ENCODE peak calls at places on chromosomes 3 and 15, in nine cellular contexts. Q is GM23248, B is MM.1S, M is HCT116, P is OCI-LY7, L is PC-3, A is GM23338, X is hepatocyte, T is Karpas-422. Y is an unnamed sample. For H3K9me2, the result is how much of the 10 kb centered on the place peaks cover.

GRCh38 chr3:141486735-141487418 is at the start of gene RASA2:
- DNase-seq in Q (peak), B (peak), M (peak), P (peak), L (peak), A (peak), X (peak), T (peak), Y (peak)

GRCh38 chr15:81239190-81239589 is 42.5 kb downstream of the IL16 start:
- DNase-seq in Q (peak), B (no peak), M (no peak), P (no peak), L (no peak), A (no peak), X (no peak), T (no peak), Y (no peak)

GRCh38 chr15:48522123-48522522 is 123.4 kb downstream of the FBN1 start:
- DNase-seq in Q (no peak), B (no peak), M (no peak), P (no peak), L (no peak), A (no peak), X (no peak), T (no peak), Y (no peak)

GRCh38 chr15:100893261-100893963 is 13.8 kb downstream of the ALDH1A3 start:
- DNase-seq in Q (no peak), B (no peak), M (no peak), P (no peak), L (peak), A (no peak), X (no peak), T (no peak), Y (no peak)

GRCh38 chr3:180989291-180990163 is at the start of gene DNAJC19:
- DNase-seq in Q (peak), B (peak), M (peak), P (peak), L (peak), A (peak), X (peak), T (peak), Y (peak)

GRCh38 chr3:7684193-7684592 is 817.4 kb upstream of the LMCD1 start:
- DNase-seq in Q (no peak), B (no peak), M (no peak), P (no peak), L (no peak), A (no peak), X (no peak), T (no peak), Y (no peak)

GRCh38 chr3:156271508-156271907 is 151.1 kb downstream of the KCNAB1 start:
- DNase-seq in Q (no peak), B (no peak), M (no peak), P (no peak), L (no peak), A (no peak), X (no peak), T (no peak), Y (no peak)

GRCh38 chr3:38611866-38612265 is 37.6 kb downstream of the SCN5A start:
- DNase-seq in Q (no peak), B (no peak), M (no peak), P (no peak), L (no peak), A (no peak), X (no peak), T (no peak), Y (no peak)

GRCh38 chr3:142886938-142887337 is 1.9 kb downstream of the PCOLCE2 start:
- DNase-seq in Q (peak), B (no peak), M (no peak), P (no peak), L (peak), A (no peak), X (peak), T (no peak), Y (no peak)

GRCh38 chr15:28876131-28876844 is 9.5 kb upstream of the APBA2 start:
- DNase-seq in Q (no peak), B (no peak), M (no peak), P (no peak), L (no peak), A (peak), X (no peak), T (no peak), Y (no peak)

GRCh38 chr3:64209866-64210609 is 15.2 kb downstream of the PRICKLE2 start:
- DNase-seq in Q (peak), B (no peak), M (no peak), P (no peak), L (no peak), A (no peak), X (no peak), T (no peak), Y (peak)

GRCh38 chr15:74836846-74837245 is 6.1 kb downstream of the ULK3 start:
- DNase-seq in Q (no peak), B (no peak), M (no peak), P (no peak), L (no peak), A (no peak), X (no peak), T (no peak), Y (no peak)

GRCh38 chr3:96416549-96417255 is 397.7 kb upstream of the EPHA6 start:
- DNase-seq in Q (no peak), B (no peak), M (no peak), P (no peak), L (no peak), A (peak), X (no peak), T (no peak), Y (no peak)
- H3K9me2 ChIP-seq in Q (under half), B (under half), M (under half), P (under half), L (under half), A (under half), X (under half), T (under half), Y (under half)

GRCh38 chr3:62521464-62522105 is 148.2 kb upstream of the FEZF2 start:
- DNase-seq in Q (no peak), B (no peak), M (no peak), P (no peak), L (no peak), A (no peak), X (no peak), T (no peak), Y (no peak)
- H3K9me2 ChIP-seq in Q (under half), B (under half), M (under half), P (under half), L (under half), A (under half), X (under half), T (under half), Y (under half)

GRCh38 chr3:194434503-194434902 is 35.4 kb upstream of the GP5 start:
- DNase-seq in Q (no peak), B (no peak), M (no peak), P (no peak), L (no peak), A (no peak), X (no peak), T (no peak), Y (no peak)
- H3K9me2 ChIP-seq in Q (under half), B (under half), M (under half), P (under half), L (under half), A (under half), X (under half), T (under half), Y (under half)

DNA sequence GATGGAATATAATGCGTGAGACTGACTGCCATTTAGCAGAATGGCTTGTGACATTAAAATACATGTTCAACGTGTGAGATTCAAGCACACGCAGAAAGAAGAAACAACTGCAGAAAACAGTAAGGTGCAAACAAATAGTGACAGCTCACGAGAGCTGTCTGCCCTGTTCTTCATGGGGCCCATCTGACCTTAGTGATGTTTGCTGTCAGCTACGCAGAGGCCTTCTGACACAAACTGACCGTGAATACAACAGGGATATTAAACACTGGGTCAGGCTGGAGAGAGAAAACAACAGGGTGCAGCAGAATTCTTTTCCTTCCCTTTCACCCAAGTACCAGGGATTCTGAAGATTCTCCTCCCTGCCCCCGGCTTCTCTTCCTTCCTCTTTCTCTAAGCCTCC is 2.2 kb downstream of the TNFAIP8L3 start:
- DNase-seq in Q (no peak), B (no peak), M (no peak), P (no peak), L (no peak), A (no peak), X (no peak), T (no peak), Y (no peak)
- H3K9me2 ChIP-seq in Q (under half), B (under half), M (under half), P (under half), L (under half), A (under half), X (under half), T (under half), Y (under half)

GRCh38 chr15:66922608-66923007 is 142.8 kb upstream of the SMAD3 start:
- DNase-seq in Q (no peak), B (no peak), M (no peak), P (no peak), L (no peak), A (no peak), X (no peak), T (no peak), Y (no peak)

GRCh38 chr15:66923438-66923881 is 141.9 kb upstream of the SMAD3 start:
- DNase-seq in Q (peak), B (no peak), M (peak), P (peak), L (peak), A (peak), X (peak), T (peak), Y (no peak)

GRCh38 chr15:66917904-66918448 is 147.4 kb upstream of the SMAD3 start:
- DNase-seq in Q (no peak), B (no peak), M (no peak), P (no peak), L (no peak), A (no peak), X (no peak), T (no peak), Y (no peak)

GRCh38 chr15:66921319-66921718 is 144.1 kb upstream of the SMAD3 start:
- DNase-seq in Q (no peak), B (no peak), M (no peak), P (peak), L (no peak), A (no peak), X (no peak), T (no peak), Y (no peak)

GRCh38 chr15:66919421-66919820 is 146.0 kb upstream of the SMAD3 start:
- DNase-seq in Q (no peak), B (no peak), M (no peak), P (no peak), L (no peak), A (no peak), X (no peak), T (no peak), Y (no peak)
- H3K9me2 ChIP-seq in Q (under half), B (under half), M (under half), P (under half), L (under half), A (under half), X (under half), T (under half), Y (under half)

GRCh38 chr15:96768435-96768789 is 437.9 kb downstream of the NR2F2 start:
- DNase-seq in Q (no peak), B (no peak), M (no peak), P (no peak), L (no peak), A (no peak), X (no peak), T (no peak), Y (no peak)
- H3K9me2 ChIP-seq in Q (under half), B (under half), M (under half), P (under half), L (under half), A (under half), X (under half), T (under half), Y (under half)

GRCh38 chr3:47664519-47664918 is 85.9 kb upstream of the CSPG5 start:
- DNase-seq in Q (peak), B (no peak), M (peak), P (peak), L (peak), A (peak), X (no peak), T (peak), Y (no peak)

GRCh38 chr3:47666118-47666517 is 87.5 kb upstream of the CSPG5 start:
- DNase-seq in Q (no peak), B (no peak), M (no peak), P (no peak), L (no peak), A (no peak), X (peak), T (no peak), Y (no peak)

GRCh38 chr3:47663630-47664240 is 85.1 kb upstream of the CSPG5 start:
- DNase-seq in Q (no peak), B (no peak), M (no peak), P (no peak), L (no peak), A (peak), X (no peak), T (no peak), Y (no peak)

GRCh38 chr3:47658444-47658843 is 79.8 kb upstream of the CSPG5 start:
- DNase-seq in Q (no peak), B (no peak), M (no peak), P (no peak), L (no peak), A (no peak), X (no peak), T (no peak), Y (no peak)

DNA sequence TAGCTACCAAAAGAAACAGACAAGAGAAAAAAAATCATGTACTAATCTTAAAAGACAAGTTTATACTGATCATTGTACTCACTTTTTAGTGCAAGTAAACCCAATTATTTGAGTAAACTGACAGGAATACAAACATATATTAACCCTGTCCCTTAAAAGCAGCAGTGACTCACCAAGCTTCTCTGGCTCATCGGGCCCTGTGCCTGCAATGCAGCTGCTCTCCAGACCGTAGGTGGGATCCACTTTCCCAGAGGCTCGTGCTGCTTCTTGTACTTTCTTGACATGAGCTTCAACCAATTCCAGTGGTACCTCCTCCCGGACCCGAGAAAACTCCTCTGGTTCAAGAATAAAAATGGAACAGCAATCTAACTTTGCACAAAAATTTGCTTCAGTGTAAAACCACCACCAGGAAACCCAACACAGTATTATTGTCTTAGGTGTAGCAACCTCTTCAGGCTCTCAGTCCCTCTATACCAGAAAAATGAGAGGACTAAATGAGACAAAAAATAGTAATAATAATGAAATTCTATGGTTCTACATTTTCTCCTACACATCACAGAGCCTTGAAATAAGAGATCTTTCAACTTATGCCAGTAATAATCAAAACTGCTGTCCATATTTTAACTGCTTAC is 82.6 kb upstream of the CSPG5 start:
- DNase-seq in Q (peak), B (no peak), M (no peak), P (no peak), L (peak), A (no peak), X (peak), T (no peak), Y (no peak)
- H3K9me2 ChIP-seq in Q (under half), B (under half), M (under half), P (under half), L (under half), A (under half), X (under half), T (under half), Y (under half)

Y was measured in PC-9.